ENCODE peak calls at places on chromosomes 6 and 20, in ten cellular contexts. E is ascending aorta, S is ovary, N is body of pancreas, D is SJSA1, K is aorta, L is astrocyte, G is mucosa of descending colon, F is mesendoderm, W is hepatocyte. Q is an unnamed sample.

GRCh38 chr6:48564036-48564820 is 453.2 kb upstream of the PTCHD4 start:
- DNase-seq in E (no peak), S (no peak), N (no peak), D (no peak), K (no peak), L (no peak), G (no peak), F (peak; percentile 40), W (no peak), Q (no peak)

GRCh38 chr6:47057830-47058540 is 15.9 kb upstream of the ADGRF1 start:
- DNase-seq in E (no peak), S (no peak), N (no peak), D (no peak), K (no peak), L (peak; percentile 92), G (no peak), F (no peak), W (no peak), Q (no peak)

GRCh38 chr6:132715204-132715603 is 1.3 kb upstream of the VNN1 start:
- DNase-seq in E (no peak), S (peak; percentile 14), N (peak; percentile 38), D (no peak), K (peak; percentile 59), L (peak; percentile 37), G (no peak), F (peak; percentile 94), W (peak; percentile 64), Q (peak; percentile 86)

GRCh38 chr20:57620274-57620990 is at the start of gene ZBP1:
- DNase-seq in E (peak; percentile 62), S (no peak), N (no peak), D (no peak), K (peak; percentile 54), L (no peak), G (peak; percentile 88), F (no peak), W (no peak), Q (no peak)

GRCh38 chr6:38639498-38640215 is at the start of gene BTBD9:
- DNase-seq in E (peak; percentile 90), S (peak; percentile 90), N (peak; percentile 76), D (peak; percentile 84), K (peak; percentile 90), L (peak; percentile 79), G (peak; percentile 90), F (peak; percentile 87), W (peak; percentile 92), Q (peak; percentile 84)

GRCh38 chr20:48339147-48339985 is 488.4 kb downstream of the PREX1 start:
- DNase-seq in E (no peak), S (peak; percentile 69), N (peak; percentile 19), D (no peak), K (no peak), L (peak; percentile 94), G (no peak), F (no peak), W (peak; percentile 55), Q (no peak)

GRCh38 chr6:133631421-133631820 is 257.5 kb upstream of the TCF21 start:
- DNase-seq in E (no peak), S (no peak), N (no peak), D (peak; percentile 85), K (no peak), L (peak; percentile 54), G (no peak), F (peak; percentile 36), W (no peak), Q (no peak)

GRCh38 chr6:62236784-62237183 is 49.2 kb downstream of the KHDRBS2 start:
- DNase-seq in E (no peak), S (no peak), N (no peak), D (no peak), K (no peak), L (no peak), G (no peak), F (no peak), W (no peak), Q (no peak)

GRCh38 chr6:85464260-85464644 is 14.4 kb downstream of the NT5E start:
- DNase-seq in E (peak; percentile 90), S (no peak), N (no peak), D (peak; percentile 95), K (peak; percentile 79), L (peak; percentile 99), G (no peak), F (no peak), W (no peak), Q (no peak)

GRCh38 chr6:85461806-85462185 is 11.9 kb downstream of the NT5E start:
- DNase-seq in E (no peak), S (no peak), N (no peak), D (no peak), K (no peak), L (no peak), G (no peak), F (no peak), W (no peak), Q (no peak)

GRCh38 chr6:85460951-85461805 is 11.3 kb downstream of the NT5E start:
- DNase-seq in E (no peak), S (peak; percentile 71), N (no peak), D (no peak), K (no peak), L (peak; percentile 81), G (no peak), F (no peak), W (no peak), Q (no peak)

GRCh38 chr6:85463621-85464259 is 13.9 kb downstream of the NT5E start:
- DNase-seq in E (no peak), S (no peak), N (no peak), D (no peak), K (no peak), L (no peak), G (no peak), F (no peak), W (no peak), Q (no peak)

DNA sequence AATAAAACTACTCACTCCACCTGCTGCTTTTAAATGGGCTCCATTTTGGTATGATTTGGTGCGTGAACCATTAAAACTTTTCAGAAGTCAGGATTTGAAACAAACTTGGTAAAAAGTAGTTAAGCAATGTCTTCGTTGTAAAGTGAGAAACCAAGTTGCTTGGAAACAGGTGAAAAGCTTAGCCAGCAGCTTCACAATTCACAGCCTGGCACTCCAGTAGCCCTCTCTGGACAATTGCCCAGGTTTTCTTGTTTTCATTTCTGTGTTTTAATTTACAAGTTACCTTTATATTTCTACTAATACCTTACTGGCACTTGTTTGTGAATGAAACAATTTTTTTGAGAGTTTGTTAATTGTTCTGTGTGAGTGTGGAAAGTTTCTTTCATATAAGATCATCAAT is 12.8 kb downstream of the NT5E start:
- DNase-seq in E (no peak), S (no peak), N (no peak), D (no peak), K (no peak), L (no peak), G (no peak), F (no peak), W (no peak), Q (no peak)
- H3K4me1 ChIP-seq in E (peaks cover 78% of the 10 kb centered on the region), S (peaks cover 23% of the 10 kb centered on the region), N (peaks cover 16% of the 10 kb centered on the region), D (peaks cover 86% of the 10 kb centered on the region), K (peaks cover 2% of the 10 kb centered on the region), L (peaks cover 83% of the 10 kb centered on the region), G (no peaks in the 10 kb centered on the region), F (peaks cover 3% of the 10 kb centered on the region), W (no peaks in the 10 kb centered on the region), Q (peaks cover 25% of the 10 kb centered on the region)

GRCh38 chr20:64102647-64103354 is 4.6 kb downstream of the NPBWR2 start:
- DNase-seq in E (no peak), S (no peak), N (peak; percentile 29), D (no peak), K (peak; percentile 35), L (no peak), G (peak; percentile 42), F (peak; percentile 57), W (peak; percentile 37), Q (peak; percentile 16)

GRCh38 chr20:64099880-64100565 is 7.3 kb downstream of the NPBWR2 start:
- DNase-seq in E (no peak), S (no peak), N (no peak), D (no peak), K (no peak), L (no peak), G (no peak), F (no peak), W (no peak), Q (no peak)

GRCh38 chr20:64100946-64101688 is 6.2 kb downstream of the NPBWR2 start:
- DNase-seq in E (no peak), S (no peak), N (no peak), D (no peak), K (peak; percentile 13), L (no peak), G (no peak), F (no peak), W (no peak), Q (no peak)

GRCh38 chr20:64100566-64100888 is 6.8 kb downstream of the NPBWR2 start:
- DNase-seq in E (no peak), S (no peak), N (no peak), D (no peak), K (no peak), L (no peak), G (no peak), F (no peak), W (no peak), Q (no peak)

GRCh38 chr20:64101731-64102621 is 5.4 kb downstream of the NPBWR2 start:
- DNase-seq in E (no peak), S (no peak), N (peak; percentile 35), D (no peak), K (peak; percentile 56), L (no peak), G (peak; percentile 57), F (peak; percentile 48), W (peak; percentile 74), Q (peak; percentile 51)
- H3K4me3 ChIP-seq in E (peak overlapping the region; percentile 45), S (no peak overlapping the region), N (no peak overlapping the region), D (no peak overlapping the region), K (no peak overlapping the region), L (no peak overlapping the region), G (no peak overlapping the region), F (no peak overlapping the region), W (peak overlapping the region; percentile 29), Q (peak overlapping the region; percentile 18)

DNA sequence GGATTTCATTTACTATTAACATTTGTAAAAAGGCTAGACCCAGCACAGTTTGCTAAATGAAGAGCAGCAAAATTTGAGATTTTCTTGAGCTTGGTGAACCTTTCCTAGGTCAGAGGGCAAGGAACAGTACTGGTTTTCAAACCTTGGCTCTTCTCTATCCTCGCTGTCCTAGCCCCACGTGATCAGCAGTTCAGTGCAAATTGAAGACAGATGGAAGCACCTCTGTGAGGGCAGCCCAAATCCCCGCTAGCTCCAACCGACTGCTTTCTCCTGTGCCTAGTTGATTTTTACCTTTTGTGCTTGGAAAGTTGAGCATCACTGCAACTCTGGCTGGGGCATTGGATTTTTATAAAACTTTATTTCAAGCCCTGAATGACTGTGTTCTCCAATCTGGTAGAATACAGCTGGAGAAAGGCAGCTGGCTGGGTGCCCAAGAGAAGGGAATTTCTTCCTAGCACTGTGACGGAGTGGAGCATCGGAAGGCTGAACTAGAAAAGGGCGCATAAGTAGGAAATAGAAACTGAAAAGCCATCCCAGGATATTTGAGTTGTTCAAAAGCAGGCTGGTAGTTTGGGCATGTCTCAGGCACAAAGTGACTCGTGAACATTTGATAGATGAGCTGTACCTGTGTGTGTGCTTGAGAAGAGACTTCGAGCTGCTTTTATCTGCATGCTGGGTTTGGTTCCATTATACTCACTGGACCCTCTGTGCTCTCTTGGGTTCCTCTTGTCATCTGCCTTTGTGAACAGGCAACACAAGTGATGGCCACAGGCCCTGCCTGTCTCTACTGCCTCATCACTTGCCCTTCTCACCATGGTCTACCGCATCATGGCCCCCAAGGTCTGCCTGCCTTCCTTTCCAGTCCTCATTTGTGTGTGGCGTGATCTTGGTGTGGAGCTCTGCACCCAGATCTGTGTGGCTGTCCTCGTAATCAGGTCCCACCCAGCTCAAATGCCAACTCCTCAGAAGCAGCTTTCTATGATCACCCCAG is 2.3 kb downstream of the RNF114 start:
- DNase-seq in E (peak; percentile 70), S (peak; percentile 51), N (peak; percentile 59), D (no peak), K (peak; percentile 78), L (peak; percentile 55), G (no peak), F (no peak), W (peak; percentile 56), Q (no peak)
- H3K4me1 ChIP-seq in E (peaks cover 22% of the 10 kb centered on the region), S (peaks cover 19% of the 10 kb centered on the region), N (peaks cover 53% of the 10 kb centered on the region), D (peaks cover 23% of the 10 kb centered on the region), K (peaks cover 2% of the 10 kb centered on the region), L (peaks cover 22% of the 10 kb centered on the region), G (peaks cover 29% of the 10 kb centered on the region), F (peaks cover 11% of the 10 kb centered on the region), W (peaks cover 16% of the 10 kb centered on the region), Q (peaks cover 5% of the 10 kb centered on the region)

GRCh38 chr6:147205690-147206600 is 1.7 kb downstream of the STXBP5 start:
- DNase-seq in E (no peak), S (no peak), N (no peak), D (peak; percentile 9), K (no peak), L (peak; percentile 22), G (no peak), F (no peak), W (no peak), Q (no peak)
- H3K4me3 ChIP-seq in E (peak overlapping the region; percentile 98), S (peak overlapping the region; percentile 64), N (no peak overlapping the region), D (peak overlapping the region; percentile 92), K (peak overlapping the region; percentile 95), L (peak overlapping the region; percentile 49), G (peak overlapping the region; percentile 6), F (no peak overlapping the region), W (peak overlapping the region; percentile 88), Q (no peak overlapping the region)

Q was measured in right lobe of liver.